ENCODE peak calls at places on chromosomes 6 and 20, in nine cellular contexts. U is AG04450, L is AG10803, E is neural progenitor cell, B is lower lobe of right lung, G is cardiac fibroblast, M is GM23338, D is Panc1, X is GM12878. W is an unnamed sample.

GRCh38 chr20:63963348-63963741 is 6.4 kb downstream of the ZNF512B start:
- DNase-seq in U (no peak), L (no peak), E (no peak), B (no peak), G (no peak), M (no peak), D (no peak), X (no peak), W (no peak)

GRCh38 chr6:132333639-132334516 is 67.4 kb downstream of the MOXD1 start:
- DNase-seq in U (peak), L (peak), E (no peak), B (no peak), G (peak), M (peak), D (peak), X (no peak), W (peak)

GRCh38 chr20:59787186-59787890 is 146.1 kb downstream of the SYCP2 start:
- DNase-seq in U (no peak), L (no peak), E (no peak), B (no peak), G (no peak), M (no peak), D (no peak), X (no peak), W (no peak)

GRCh38 chr6:107667790-107668189 is 156.3 kb downstream of the SCML4 start:
- DNase-seq in U (no peak), L (no peak), E (no peak), B (no peak), G (no peak), M (no peak), D (no peak), X (no peak), W (no peak)

GRCh38 chr20:59805266-59805665 is 128.2 kb downstream of the SYCP2 start:
- DNase-seq in U (no peak), L (no peak), E (no peak), B (no peak), G (no peak), M (no peak), D (no peak), X (no peak), W (no peak)

GRCh38 chr20:58293453-58293852 is 16.1 kb upstream of the RAB22A start:
- DNase-seq in U (no peak), L (no peak), E (peak), B (no peak), G (no peak), M (peak), D (no peak), X (no peak), W (no peak)

GRCh38 chr6:40630046-40630445 is 42.9 kb upstream of the LRFN2 start:
- DNase-seq in U (no peak), L (no peak), E (no peak), B (no peak), G (no peak), M (no peak), D (no peak), X (no peak), W (no peak)

GRCh38 chr20:17969884-17970409 is 1.1 kb downstream of the MGME1 start:
- DNase-seq in U (no peak), L (peak), E (peak), B (peak), G (peak), M (peak), D (no peak), X (no peak), W (no peak)

GRCh38 chr20:50019466-50020256 is 36.9 kb downstream of the SNAI1 start:
- DNase-seq in U (no peak), L (no peak), E (no peak), B (no peak), G (no peak), M (no peak), D (no peak), X (no peak), W (no peak)

GRCh38 chr20:44491635-44492395 is 16.1 kb downstream of the TTPAL start:
- DNase-seq in U (no peak), L (peak), E (no peak), B (no peak), G (peak), M (no peak), D (no peak), X (no peak), W (no peak)

GRCh38 chr6:73742433-73742832 is 46.4 kb downstream of the CD109 start:
- DNase-seq in U (no peak), L (no peak), E (no peak), B (no peak), G (no peak), M (no peak), D (no peak), X (no peak), W (no peak)

GRCh38 chr20:23152308-23152892 is 66.3 kb upstream of the CD93 start:
- DNase-seq in U (no peak), L (peak), E (no peak), B (no peak), G (peak), M (no peak), D (no peak), X (no peak), W (peak)

GRCh38 chr6:3575701-3576100 is 118.9 kb upstream of the SLC22A23 start:
- DNase-seq in U (no peak), L (no peak), E (no peak), B (no peak), G (no peak), M (peak), D (no peak), X (no peak), W (no peak)
- TF ChIP-seq CTCF in U (no peak), L (no peak), E (no peak), B (no peak), G (no peak), M (peak), D (no peak), X (no peak), W (no peak)

GRCh38 chr6:31580807-31581437 is 1.3 kb downstream of the LTB start:
- DNase-seq in U (peak), L (peak), E (peak), B (peak), G (peak), M (peak), D (no peak), X (no peak), W (no peak)

GRCh38 chr6:31580446-31580755 is 1.8 kb downstream of the LTB start:
- DNase-seq in U (no peak), L (no peak), E (no peak), B (no peak), G (no peak), M (no peak), D (no peak), X (no peak), W (no peak)

GRCh38 chr6:31579119-31579505 is 3.1 kb downstream of the LTB start:
- DNase-seq in U (no peak), L (no peak), E (no peak), B (no peak), G (no peak), M (no peak), D (no peak), X (no peak), W (no peak)

GRCh38 chr6:31578461-31579118 is 3.2 kb downstream of the TNF start:
- DNase-seq in U (no peak), L (no peak), E (no peak), B (no peak), G (no peak), M (peak), D (no peak), X (no peak), W (no peak)

GRCh38 chr6:31579546-31580445 is 2.4 kb downstream of the LTB start:
- DNase-seq in U (no peak), L (no peak), E (no peak), B (no peak), G (no peak), M (no peak), D (no peak), X (no peak), W (no peak)
- H3K4me3 ChIP-seq in U (no peak), L (no peak), E (no peak), B (peak), G (no peak), M (peak), D (peak), X (peak), W (no peak)

DNA sequence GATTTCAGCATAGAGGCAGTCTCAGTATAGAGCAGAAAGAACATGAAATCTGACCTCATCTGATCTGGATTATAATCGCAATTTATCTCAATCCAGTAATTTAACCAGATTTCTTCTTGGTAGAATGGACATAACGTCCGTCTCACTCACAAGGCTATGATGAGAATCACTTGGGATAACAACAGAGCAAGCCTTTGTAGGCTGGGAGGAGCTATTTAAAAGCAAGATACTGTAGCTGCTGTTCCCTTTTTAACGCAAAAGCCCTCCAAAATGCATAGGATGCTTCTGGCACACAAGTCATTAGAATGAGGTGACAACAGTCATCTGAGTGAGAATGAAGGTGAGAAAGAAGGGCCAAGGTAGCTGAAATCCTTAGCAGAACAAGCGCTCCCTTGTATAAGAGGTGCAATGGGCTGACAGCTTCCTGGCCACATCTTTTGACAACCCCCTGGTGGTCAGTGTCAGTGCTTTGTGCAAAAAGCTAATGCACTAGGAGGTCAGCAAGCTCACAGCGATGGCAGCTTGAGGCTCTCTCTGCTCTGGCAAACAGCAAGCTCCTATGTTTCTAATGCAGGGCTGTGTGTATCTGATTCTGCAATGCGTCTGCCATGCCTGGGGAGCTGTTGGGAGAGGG is 16.4 kb downstream of the METTL24 start:
- DNase-seq in U (no peak), L (no peak), E (peak), B (no peak), G (peak), M (peak), D (no peak), X (no peak), W (no peak)
- TF ChIP-seq CTCF in U (peak), L (peak), E (peak), B (peak), G (peak), M (peak), D (peak), X (no peak), W (peak)

GRCh38 chr6:125792172-125792571 is 1.4 kb downstream of the NCOA7 start:
- DNase-seq in U (no peak), L (no peak), E (no peak), B (no peak), G (no peak), M (no peak), D (no peak), X (no peak), W (no peak)
- H3K4me3 ChIP-seq in U (peak), L (no peak), E (no peak), B (peak), G (peak), M (peak), D (no peak), X (peak), W (peak)

GRCh38 chr6:52500268-52501129 is 76.4 kb downstream of the TRAM2 start:
- DNase-seq in U (no peak), L (no peak), E (no peak), B (no peak), G (no peak), M (no peak), D (no peak), X (no peak), W (no peak)

GRCh38 chr6:52497652-52498408 is 77.7 kb downstream of the EFHC1 start:
- DNase-seq in U (no peak), L (no peak), E (no peak), B (peak), G (no peak), M (no peak), D (no peak), X (peak), W (no peak)

GRCh38 chr6:52499026-52499425 is 77.8 kb downstream of the TRAM2 start:
- DNase-seq in U (no peak), L (peak), E (peak), B (no peak), G (no peak), M (peak), D (no peak), X (no peak), W (no peak)

GRCh38 chr6:52498538-52499017 is 78.3 kb downstream of the TRAM2 start:
- DNase-seq in U (no peak), L (peak), E (no peak), B (no peak), G (no peak), M (no peak), D (no peak), X (peak), W (no peak)

DNA sequence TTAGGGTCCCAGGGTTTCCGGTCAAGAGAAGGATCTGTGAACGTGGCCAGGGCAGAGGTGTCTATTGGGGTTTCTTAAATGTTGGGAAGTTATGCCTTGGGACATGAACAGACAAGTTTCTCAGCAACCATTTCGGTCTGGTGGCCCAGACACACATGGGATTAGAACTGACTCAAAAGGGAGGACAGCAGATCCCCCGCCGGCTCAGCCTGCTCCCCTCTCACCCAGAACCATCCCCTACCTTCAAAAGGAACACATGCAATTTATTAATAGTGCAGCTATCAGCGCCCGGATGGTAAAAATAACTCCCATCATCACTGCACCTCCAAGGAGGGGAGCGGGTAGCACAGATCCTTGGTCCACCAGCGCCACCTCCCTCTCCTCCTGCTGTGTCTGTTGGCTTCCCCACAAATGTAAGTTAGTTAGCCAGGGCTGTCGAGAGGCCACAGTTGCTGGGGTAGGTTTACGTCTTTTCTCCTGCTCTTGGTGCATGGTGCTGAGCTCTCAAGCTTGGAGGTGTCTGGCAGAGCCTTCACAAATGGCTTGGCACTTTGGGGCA is 77.1 kb downstream of the TRAM2 start:
- DNase-seq in U (no peak), L (no peak), E (no peak), B (no peak), G (no peak), M (no peak), D (no peak), X (no peak), W (no peak)
- TF ChIP-seq CTCF in U (no peak), L (no peak), E (no peak), B (no peak), G (no peak), M (peak), D (no peak), X (no peak), W (no peak)

DNA sequence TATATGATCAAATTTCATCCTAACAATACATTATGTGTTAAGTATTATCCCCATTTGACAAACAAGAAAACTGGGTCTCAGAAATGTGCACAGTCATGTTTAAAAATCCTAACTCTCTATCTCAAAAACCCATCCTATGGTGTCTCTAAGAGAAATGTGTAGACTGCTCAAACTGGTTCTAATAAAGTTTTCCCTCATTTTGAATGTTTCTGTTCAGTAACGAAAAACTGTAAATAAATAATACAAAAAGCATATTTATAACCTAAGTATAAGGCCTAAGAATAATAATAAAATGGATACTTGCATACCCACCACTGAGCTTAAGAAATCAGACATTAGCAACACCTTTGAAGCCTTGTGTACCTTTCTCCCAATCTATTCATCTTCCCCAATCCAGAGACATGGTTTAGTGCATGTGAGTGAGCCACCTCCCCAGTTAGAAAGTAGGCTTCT is 39.0 kb downstream of the TNFAIP3 start:
- DNase-seq in U (no peak), L (no peak), E (no peak), B (no peak), G (no peak), M (no peak), D (no peak), X (no peak), W (no peak)
- H3K4me3 ChIP-seq in U (no peak), L (no peak), E (no peak), B (no peak), G (no peak), M (no peak), D (no peak), X (peak), W (no peak)

DNA sequence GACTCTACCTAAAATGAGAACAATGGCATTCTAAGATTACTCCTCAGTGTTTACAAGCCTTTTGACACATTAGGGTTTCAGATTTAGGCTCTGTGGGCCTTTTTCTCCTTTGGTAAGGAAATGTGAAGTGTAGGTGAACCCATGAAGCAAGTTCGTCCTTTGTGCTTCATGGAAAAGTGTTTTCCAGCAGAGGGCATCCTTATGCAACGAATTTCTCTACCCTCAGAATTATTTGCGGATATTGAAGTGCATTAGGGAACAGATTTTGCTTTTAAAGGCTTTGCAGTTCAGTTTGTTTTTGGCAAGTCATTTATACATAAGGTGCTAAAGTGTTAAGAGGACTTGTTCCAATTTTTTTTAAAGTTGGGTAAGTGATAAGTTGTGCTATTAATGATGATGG is 55.7 kb upstream of the FERMT1 start:
- DNase-seq in U (peak), L (peak), E (peak), B (no peak), G (peak), M (peak), D (peak), X (no peak), W (peak)
- TF ChIP-seq CTCF in U (peak), L (peak), E (peak), B (peak), G (peak), M (peak), D (peak), X (no peak), W (peak)

GRCh38 chr6:393391-394221 is 2.1 kb downstream of the IRF4 start:
- DNase-seq in U (no peak), L (no peak), E (peak), B (no peak), G (no peak), M (peak), D (no peak), X (no peak), W (no peak)
- H3K4me3 ChIP-seq in U (peak), L (no peak), E (peak), B (peak), G (no peak), M (peak), D (no peak), X (peak), W (no peak)

DNA sequence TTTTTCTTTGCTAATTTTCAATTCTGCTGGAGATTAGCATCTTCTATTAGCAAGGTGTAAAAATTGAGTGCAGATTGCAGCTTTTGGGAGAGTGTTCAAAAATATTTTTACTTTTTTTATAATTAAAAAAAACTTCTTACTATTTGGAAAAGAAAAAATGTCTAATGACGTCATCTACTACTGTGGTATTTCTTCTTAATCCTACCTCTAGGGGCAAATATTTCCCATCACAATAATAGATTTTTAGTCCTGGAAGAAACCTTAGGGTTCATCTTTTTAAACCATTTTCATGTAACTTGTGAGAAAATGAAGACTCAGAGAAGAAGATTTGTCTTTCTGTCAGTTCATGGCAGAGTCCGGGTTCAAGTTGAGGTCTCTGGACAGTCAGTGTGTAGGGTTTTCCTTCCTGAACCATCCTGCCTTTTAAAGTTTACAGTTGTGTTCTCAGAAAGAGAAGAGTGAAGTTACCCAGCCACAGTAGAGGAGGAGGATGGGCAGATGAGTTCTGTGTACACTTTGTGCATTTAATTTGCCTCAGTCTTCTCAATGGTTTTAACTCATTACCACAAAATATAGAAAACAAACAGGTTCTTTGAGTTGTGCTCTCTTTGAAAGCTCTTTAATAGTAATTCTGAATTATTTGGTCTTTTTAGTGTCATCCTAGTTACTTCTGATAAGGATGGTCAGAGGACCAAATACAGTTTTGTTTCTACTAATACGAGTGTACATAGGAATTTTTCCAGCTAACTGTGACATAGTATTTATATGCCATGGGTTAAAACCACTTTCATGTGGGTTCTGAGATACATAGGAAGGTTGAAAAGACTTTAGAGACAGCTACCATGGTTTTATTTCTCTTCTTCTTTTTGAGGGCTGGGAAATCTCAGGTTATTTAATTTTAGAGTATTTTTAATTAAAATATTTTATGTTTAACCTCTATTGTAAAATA is 184.7 kb downstream of the CDKAL1 start:
- DNase-seq in U (no peak), L (no peak), E (no peak), B (no peak), G (no peak), M (no peak), D (no peak), X (no peak), W (no peak)
- TF ChIP-seq CTCF in U (peak), L (no peak), E (no peak), B (no peak), G (no peak), M (no peak), D (no peak), X (no peak), W (no peak)

W was measured in retinal pigment epithelial cell.